ENCODE peak calls at places on chromosomes 1 and 21, in six cellular contexts. B, N, T, Y, P and J are unnamed samples.

GRCh38 chr1:23916209-23917131 is 3.3 kb upstream of the CNR2 start:
- DNase-seq in P (peak; percentile 83), Y (peak; percentile 36), N (peak; percentile 58), B (no peak), T (peak; percentile 52), J (peak; percentile 4)

GRCh38 chr1:189619682-189620332 is 857.9 kb downstream of the BRINP3 start:
- DNase-seq in Y (no peak), P (peak; percentile 77), B (peak; percentile 3), T (peak; percentile 65), N (peak; percentile 34), J (peak; percentile 86)

GRCh38 chr1:79497193-79497773 is 490.8 kb upstream of the ADGRL4 start:
- DNase-seq in Y (no peak), T (peak; percentile 29), N (peak; percentile 54), B (no peak), P (peak; percentile 41), J (peak; percentile 26)

GRCh38 chr1:156200062-156200461 is 6.2 kb downstream of the SLC25A44 start:
- DNase-seq in Y (no peak), N (no peak), B (no peak), P (no peak), T (no peak), J (no peak)

GRCh38 chr21:16075594-16076282 is 346.0 kb downstream of the USP25 start:
- DNase-seq in B (no peak), T (no peak), P (no peak), N (peak; percentile 15), Y (no peak), J (no peak)

GRCh38 chr1:43432171-43432860 is 21.4 kb downstream of the HYI start:
- DNase-seq in Y (no peak), N (no peak), T (no peak), P (no peak), B (no peak), J (no peak)

GRCh38 chr21:21232320-21232719 is 234.1 kb downstream of the NCAM2 start:
- DNase-seq in P (no peak), T (peak; percentile 4), B (no peak), Y (no peak), N (peak; percentile 69), J (peak; percentile 28)

GRCh38 chr21:32457360-32457840 is 44.9 kb downstream of the EVA1C start:
- DNase-seq in N (peak; percentile 48), Y (no peak), P (no peak), B (no peak), T (no peak), J (no peak)

GRCh38 chr1:207826557-207827487 is 75.0 kb downstream of the CD46 start:
- DNase-seq in P (peak; percentile 8), B (no peak), T (no peak), Y (no peak), N (no peak), J (no peak)

GRCh38 chr1:107976431-107977215 is 11.6 kb upstream of the VAV3 start:
- DNase-seq in P (peak; percentile 59), Y (no peak), T (no peak), N (peak; percentile 52), B (no peak), J (no peak)

GRCh38 chr1:111274653-111275052 is 16.0 kb upstream of the CHIA start:
- DNase-seq in Y (no peak), B (no peak), T (no peak), P (no peak), N (peak; percentile 48), J (no peak)

GRCh38 chr21:45523411-45524101 is 18.7 kb downstream of the SLC19A1 start:
- DNase-seq in N (no peak), Y (no peak), P (no peak), B (no peak), T (no peak), J (no peak)

GRCh38 chr1:171084091-171084490 is 6.6 kb upstream of the FMO3 start:
- DNase-seq in B (no peak), N (no peak), T (no peak), Y (no peak), P (no peak), J (no peak)

GRCh38 chr1:228236744-228237143 is 28.9 kb downstream of the OBSCN start:
- DNase-seq in B (no peak), Y (no peak), N (peak; percentile 53), P (peak; percentile 26), T (peak; percentile 31), J (no peak)

GRCh38 chr1:239854956-239855355 is 236.7 kb upstream of the FMN2 start:
- DNase-seq in Y (no peak), B (no peak), T (no peak), P (no peak), N (no peak), J (no peak)

GRCh38 chr1:47906009-47906432 is 91.2 kb downstream of the TRABD2B start:
- DNase-seq in P (peak; percentile 63), B (no peak), Y (no peak), T (peak; percentile 42), N (peak; percentile 54), J (no peak)

GRCh38 chr1:147581459-147581858 is 40.2 kb downstream of the BCL9 start:
- DNase-seq in B (no peak), Y (no peak), P (no peak), T (no peak), N (no peak), J (no peak)